ENCODE peak calls at places on chromosomes 3 and 15, in five cellular contexts. Z is CD4-positive, CD25-positive, alpha-beta regulatory T cell; E is heart right ventricle; C is HCT116; J is uterus. U is an unnamed sample.

GRCh38 chr15:83285979-83286553 is 1.6 kb upstream of the BNC1 start:
- DNase-seq in J (no peak), Z (no peak), E (no peak), C (no peak), U (no peak)

GRCh38 chr3:7249493-7250076 is 388.7 kb downstream of the GRM7 start:
- DNase-seq in Z (no peak), E (no peak), C (no peak), J (no peak), U (no peak)

GRCh38 chr3:159839561-159840379 is 148.9 kb upstream of the IL12A start:
- DNase-seq in Z (no peak), J (peak; percentile 31), C (no peak), E (peak; percentile 32), U (no peak)

GRCh38 chr3:158471639-158472294 is 99.2 kb upstream of the MLF1 start:
- DNase-seq in J (no peak), Z (no peak), E (no peak), C (peak; percentile 24), U (no peak)

GRCh38 chr3:197533396-197534347 is 22.1 kb downstream of the BDH1 start:
- DNase-seq in J (no peak), Z (no peak), C (no peak), E (no peak), U (no peak)

GRCh38 chr3:125357032-125357658 is 18.0 kb downstream of the ZNF148 start:
- DNase-seq in C (no peak), E (peak; percentile 69), J (peak; percentile 22), Z (peak; percentile 36), U (no peak)

GRCh38 chr3:41683666-41684350 is 278.1 kb downstream of the ULK4 start:
- DNase-seq in C (no peak), J (no peak), Z (no peak), E (no peak), U (no peak)

GRCh38 chr15:68991723-68992122 is 22.8 kb upstream of the NOX5 start:
- DNase-seq in E (no peak), Z (no peak), C (no peak), J (no peak), U (no peak)

GRCh38 chr3:17466028-17466427 is 276.4 kb downstream of the TBC1D5 start:
- DNase-seq in J (no peak), E (no peak), Z (no peak), C (no peak), U (no peak)

GRCh38 chr15:100241572-100242479 is 99.9 kb downstream of the ADAMTS17 start:
- DNase-seq in E (no peak), J (no peak), Z (no peak), C (peak; percentile 51), U (peak; percentile 15)

GRCh38 chr15:47473857-47474256 is 243.4 kb upstream of the SEMA6D start:
- DNase-seq in E (peak; percentile 57), C (no peak), Z (no peak), J (peak; percentile 56), U (peak; percentile 47)

GRCh38 chr3:18813300-18813699 is 335.0 kb upstream of the KCNH8 start:
- DNase-seq in E (no peak), Z (no peak), J (no peak), C (no peak), U (no peak)

DNA sequence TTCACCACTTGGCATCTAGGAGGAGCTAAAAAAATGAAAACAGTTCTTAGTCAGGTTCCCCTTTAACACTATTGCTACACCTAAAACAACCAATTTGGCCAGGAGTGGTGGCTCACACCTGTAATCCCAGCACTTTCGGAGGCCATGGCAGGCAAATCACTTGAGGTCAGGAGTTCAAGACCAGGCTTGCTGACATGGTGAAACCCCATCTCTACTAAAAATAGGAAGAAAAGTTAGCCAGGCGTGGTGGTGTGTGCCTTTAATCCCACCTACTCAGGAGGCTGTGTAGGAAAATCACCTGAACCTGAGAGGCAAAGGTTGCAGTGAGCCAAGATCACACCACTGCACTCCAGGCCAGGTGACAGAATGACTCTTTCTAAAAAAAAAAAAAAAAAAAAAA is 124.1 kb downstream of the DGKG start:
- DNase-seq in C (no peak), E (no peak), Z (no peak), J (no peak), U (no peak)
- H3K4me1 ChIP-seq in C (no peaks in the 10 kb centered on the region), E (peaks cover 17% of the 10 kb centered on the region), Z (peaks cover 8% of the 10 kb centered on the region), J (no peaks in the 10 kb centered on the region), U (peaks cover 5% of the 10 kb centered on the region)

GRCh38 chr3:172254542-172254941 is 193.7 kb downstream of the GHSR start:
- DNase-seq in C (no peak), E (no peak), J (no peak), Z (no peak), U (no peak)
- H3K4me3 ChIP-seq in C (no peak overlapping the region), E (no peak overlapping the region), J (no peak overlapping the region), Z (no peak overlapping the region), U (no peak overlapping the region)

DNA sequence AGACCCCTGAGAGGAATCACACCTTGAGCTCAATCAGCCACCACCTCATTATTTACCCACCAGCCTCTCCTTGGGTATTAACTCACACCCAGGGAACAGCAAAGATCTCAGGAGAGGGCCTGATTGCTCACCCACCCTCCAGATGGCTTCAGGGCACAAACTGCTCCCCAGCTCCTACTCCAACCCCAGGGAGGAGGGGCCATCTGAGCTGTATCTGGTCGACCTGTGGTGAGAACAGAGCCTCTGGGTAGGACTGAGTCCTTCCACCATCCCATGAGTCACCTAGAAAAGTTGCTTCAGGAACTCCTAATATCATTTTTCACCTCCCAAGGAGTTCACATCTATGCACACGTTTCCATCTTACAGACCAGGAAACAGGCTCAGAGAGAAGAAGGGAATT is 44.8 kb upstream of the HES1 start:
- DNase-seq in Z (no peak), C (no peak), J (no peak), E (no peak), U (no peak)
- H3K4me1 ChIP-seq in Z (no peaks in the 10 kb centered on the region), C (peaks cover 10% of the 10 kb centered on the region), J (peaks cover 3% of the 10 kb centered on the region), E (peaks cover 28% of the 10 kb centered on the region), U (peaks cover 17% of the 10 kb centered on the region)

DNA sequence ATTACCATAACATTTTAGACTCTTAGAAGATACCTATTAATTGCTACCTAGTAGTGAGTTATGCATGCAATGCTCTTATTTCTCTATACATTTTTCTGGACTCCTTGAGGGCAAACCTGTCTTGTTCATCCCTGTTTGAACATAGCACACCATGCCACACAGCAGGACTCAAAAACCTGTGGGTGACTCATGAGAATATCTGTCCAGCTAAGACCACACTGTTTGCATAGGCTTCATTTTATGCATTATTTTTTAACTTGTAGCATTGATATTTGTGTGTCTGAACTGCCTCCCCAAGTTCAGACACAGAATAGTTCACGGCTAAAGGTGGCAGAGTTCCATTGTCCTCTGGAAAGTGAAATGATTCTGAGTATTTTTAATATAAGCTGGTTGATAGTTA is 1.8 kb downstream of the LMCD1 start:
- DNase-seq in J (no peak), Z (no peak), E (no peak), C (no peak), U (no peak)
- H3K4me3 ChIP-seq in J (peak overlapping the region; percentile 15), Z (peak overlapping the region; percentile 56), E (no peak overlapping the region), C (no peak overlapping the region), U (peak overlapping the region; percentile 78)

DNA sequence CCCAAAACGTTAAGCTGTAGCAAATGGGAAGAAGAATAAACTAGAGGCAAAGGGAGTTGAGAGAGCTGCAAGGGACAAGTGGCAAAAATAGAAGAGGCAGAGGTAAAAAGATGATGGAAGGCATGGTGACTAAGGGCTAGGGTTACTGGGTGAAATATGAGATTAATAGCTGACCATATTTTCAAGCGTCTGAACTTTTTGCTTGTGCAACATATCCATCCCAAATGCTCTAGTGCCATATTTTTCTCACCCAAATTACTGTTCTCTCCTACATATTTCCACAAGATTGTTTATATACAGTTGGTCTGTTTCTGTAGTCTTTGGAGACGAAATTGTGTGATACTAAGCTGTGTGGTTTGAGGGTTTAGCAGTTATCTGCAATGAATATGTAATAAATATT is 145.5 kb downstream of the GMNC start:
- DNase-seq in J (no peak), C (no peak), E (no peak), Z (no peak), U (no peak)
- H3K4me1 ChIP-seq in J (no peaks in the 10 kb centered on the region), C (no peaks in the 10 kb centered on the region), E (no peaks in the 10 kb centered on the region), Z (no peaks in the 10 kb centered on the region), U (no peaks in the 10 kb centered on the region)